ENCODE peak calls at places on chromosome 9, in four cellular contexts. F is upper lobe of right lung; V is CD4-positive, alpha-beta memory T cell; P is uterus. W is an unnamed sample.

GRCh38 chr9:21967707-21968106 is 26.5 kb downstream of the CDKN2A start:
- DNase-seq in P (no peak), F (no peak), V (no peak), W (no peak)

GRCh38 chr9:134936021-134936761 is 18.5 kb upstream of the FCN1 start:
- DNase-seq in P (no peak), F (no peak), V (no peak), W (peak; percentile 78)

GRCh38 chr9:77848897-77849296 is 182.7 kb downstream of the GNAQ start:
- DNase-seq in P (peak; percentile 89), V (no peak), F (no peak), W (no peak)

GRCh38 chr9:14300588-14300987 is 13.4 kb downstream of the NFIB start:
- DNase-seq in V (no peak), P (no peak), F (no peak), W (no peak)

GRCh38 chr9:134889386-134890214 is 9.0 kb downstream of the FCN2 start:
- DNase-seq in F (peak; percentile 27), P (peak; percentile 9), V (no peak), W (peak; percentile 28)

GRCh38 chr9:128551652-128552152 is 685 bp upstream of the SPTAN1 start:
- DNase-seq in P (no peak), V (no peak), F (no peak), W (no peak)

GRCh38 chr9:87595605-87596004 is 97.9 kb downstream of the DAPK1 start:
- DNase-seq in V (no peak), P (peak; percentile 25), F (no peak), W (no peak)

GRCh38 chr9:110952018-110952864 is 86.0 kb downstream of the LPAR1 start:
- DNase-seq in V (no peak), P (no peak), F (no peak), W (no peak)

GRCh38 chr9:94813379-94813778 is 86.9 kb downstream of the AOPEP start:
- DNase-seq in F (no peak), P (peak; percentile 58), V (no peak), W (no peak)

GRCh38 chr9:126489604-126490593 is 123.8 kb upstream of the LMX1B start:
- DNase-seq in F (no peak), P (no peak), V (no peak), W (no peak)

GRCh38 chr9:127241354-127241753 is 23.2 kb upstream of the GARNL3 start:
- DNase-seq in V (no peak), F (no peak), P (no peak), W (no peak)

GRCh38 chr9:92648447-92649406 is 21.2 kb downstream of the IPPK start:
- DNase-seq in V (no peak), P (peak; percentile 13), F (peak; percentile 33), W (no peak)

GRCh38 chr9:126031116-126031515 is 283.9 kb downstream of the PBX3 start:
- DNase-seq in P (no peak), V (no peak), F (no peak), W (no peak)

GRCh38 chr9:71830131-71830530 is 61.8 kb upstream of the CEMIP2 start:
- DNase-seq in F (no peak), V (no peak), P (no peak), W (no peak)

GRCh38 chr9:7570107-7570720 is 229.4 kb downstream of the DMAC1 start:
- DNase-seq in V (peak; percentile 63), P (peak; percentile 15), F (no peak), W (peak; percentile 65)

GRCh38 chr9:71487046-71487445 is 281.3 kb downstream of the CEMIP2 start:
- DNase-seq in V (no peak), F (no peak), P (no peak), W (no peak)

GRCh38 chr9:36332006-36332405 is 68.1 kb downstream of the RNF38 start:
- DNase-seq in P (no peak), F (no peak), V (no peak), W (no peak)

GRCh38 chr9:18330736-18331335 is 143.1 kb upstream of the ADAMTSL1 start:
- DNase-seq in V (no peak), F (no peak), P (no peak), W (no peak)

GRCh38 chr9:124788542-124789217 is 11.7 kb downstream of the OLFML2A start:
- DNase-seq in F (peak; percentile 16), P (peak; percentile 6), V (no peak), W (no peak)

GRCh38 chr9:110777201-110777842 is 108.7 kb downstream of the MUSK start:
- DNase-seq in P (no peak), F (no peak), V (no peak), W (no peak)

GRCh38 chr9:36319183-36319582 is 60.9 kb upstream of the GNE start:
- DNase-seq in P (no peak), F (no peak), V (no peak), W (no peak)

GRCh38 chr9:13395086-13395485 is 115.6 kb upstream of the MPDZ start:
- DNase-seq in P (no peak), V (no peak), F (no peak), W (no peak)

GRCh38 chr9:111599948-111600343 is 499 bp upstream of the PTGR1 start:
- DNase-seq in V (no peak), P (peak; percentile 15), F (no peak), W (no peak)

GRCh38 chr9:96688745-96689464 is 33.8 kb upstream of the PRXL2C start:
- DNase-seq in F (no peak), V (no peak), P (no peak), W (no peak)

GRCh38 chr9:73050887-73051550 is 98.2 kb upstream of the ALDH1A1 start:
- DNase-seq in P (no peak), V (no peak), F (no peak), W (no peak)

GRCh38 chr9:127918201-127919107 is 1.6 kb upstream of the ST6GALNAC4 start:
- DNase-seq in V (no peak), P (no peak), F (no peak), W (peak; percentile 64)

GRCh38 chr9:93232388-93232965 is 48.5 kb downstream of the WNK2 start:
- DNase-seq in V (no peak), F (no peak), P (no peak), W (no peak)

GRCh38 chr9:128144239-128145181 is 4.7 kb upstream of the LCN2 start:
- DNase-seq in V (no peak), F (no peak), P (no peak), W (no peak)

GRCh38 chr9:27151693-27152397 is 42.8 kb downstream of the TEK start:
- DNase-seq in P (no peak), V (no peak), F (no peak), W (no peak)

GRCh38 chr9:88995627-88996026 is 4.4 kb downstream of the S1PR3 start:
- DNase-seq in F (no peak), V (no peak), P (peak; percentile 10), W (no peak)

GRCh38 chr9:6243746-6244145 is 28.1 kb downstream of the IL33 start:
- DNase-seq in V (no peak), P (no peak), F (no peak), W (no peak)

GRCh38 chr9:77291714-77292113 is 114.4 kb downstream of the VPS13A start:
- DNase-seq in V (no peak), P (no peak), F (no peak), W (peak; percentile 2)

DNA sequence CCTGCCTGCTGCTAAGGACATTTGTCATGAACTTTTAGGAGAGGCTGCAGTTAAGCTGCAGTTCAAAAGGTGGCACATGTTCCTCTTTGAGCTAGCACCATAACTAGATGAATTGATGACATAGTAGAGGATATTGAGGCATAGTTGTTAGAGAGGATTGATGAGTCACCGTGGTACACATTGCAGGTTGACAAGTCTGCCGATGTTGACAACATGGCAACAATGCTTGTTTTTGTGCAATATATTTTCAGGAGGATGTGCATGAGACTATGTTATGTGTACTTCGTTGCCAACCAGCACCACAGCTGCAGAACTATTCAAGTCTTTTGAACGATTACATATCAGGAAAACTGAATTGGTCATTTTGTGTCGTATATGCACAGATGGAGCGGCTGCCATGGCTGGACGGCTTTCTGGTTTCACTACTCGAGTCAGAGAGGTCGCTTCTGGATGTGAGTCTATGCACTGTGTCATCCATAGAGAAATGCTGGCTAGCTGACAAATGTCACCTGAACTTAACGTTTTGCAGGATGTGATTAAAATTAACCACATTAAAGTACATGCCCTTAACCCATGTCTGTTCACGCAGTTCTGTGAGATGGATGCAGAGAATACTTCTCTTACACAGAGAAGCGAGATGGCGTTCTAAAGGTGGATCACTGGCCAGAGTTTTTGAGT is 24.2 kb downstream of the ANP32B start:
- DNase-seq in V (no peak), P (no peak), F (no peak), W (no peak)
- H3K36me3 ChIP-seq in V (peaks cover 90% of the 10 kb centered on the region), P (no peaks in the 10 kb centered on the region), F (peaks cover 80% of the 10 kb centered on the region), W (peaks cover 100% of the 10 kb centered on the region)

GRCh38 chr9:2290382-2290781 is 275.2 kb downstream of the SMARCA2 start:
- DNase-seq in P (no peak), V (no peak), F (no peak), W (no peak)
- H3K4me1 ChIP-seq in P (no peaks in the 10 kb centered on the region), V (no peaks in the 10 kb centered on the region), F (no peaks in the 10 kb centered on the region), W (no peaks in the 10 kb centered on the region)

DNA sequence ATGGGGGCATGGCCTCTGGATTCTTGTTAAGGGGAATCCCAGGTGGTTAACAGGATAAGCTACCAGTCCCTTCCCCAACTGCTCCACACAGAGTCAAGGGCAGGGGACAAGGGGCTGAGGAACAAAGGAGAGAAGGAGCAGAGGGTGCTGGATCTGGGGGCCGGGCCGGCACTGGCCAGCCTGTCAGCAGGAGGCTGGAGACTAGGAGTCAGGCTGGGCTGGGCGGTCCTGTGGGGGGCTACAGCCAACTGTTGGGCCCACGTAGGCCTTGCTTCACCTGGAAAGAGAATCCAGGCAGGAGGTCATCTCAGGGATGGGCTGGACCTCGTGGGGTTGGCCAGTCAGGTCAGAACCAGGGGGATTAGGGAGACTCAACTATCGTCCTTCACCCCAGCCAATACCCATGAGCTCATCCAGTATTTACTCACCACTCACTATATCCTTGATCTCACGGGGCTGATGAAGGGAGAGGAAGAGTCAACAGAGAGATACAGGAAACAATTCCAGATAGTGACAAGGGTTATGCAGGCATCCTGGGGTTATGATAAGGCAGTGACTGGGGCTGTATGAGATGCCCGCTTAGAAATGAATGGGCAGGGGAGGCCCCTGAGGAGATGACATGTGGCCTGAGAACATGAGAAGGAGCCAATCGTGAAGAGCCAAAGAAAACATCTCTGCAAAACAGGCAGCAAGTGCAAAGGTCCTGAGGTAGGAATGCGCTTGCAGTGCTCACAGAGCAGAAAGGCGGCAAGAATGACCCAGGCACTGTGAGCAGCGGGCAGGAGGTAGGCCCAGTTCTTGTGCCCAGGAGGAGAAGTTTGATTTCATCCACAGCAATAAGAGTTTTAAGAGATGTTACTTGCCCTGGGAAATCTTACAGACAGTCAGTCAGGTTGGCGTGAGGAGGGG is 48.0 kb upstream of the SLC25A51 start:
- DNase-seq in P (no peak), V (no peak), F (no peak), W (no peak)
- H3K36me3 ChIP-seq in P (no peaks in the 10 kb centered on the region), V (no peaks in the 10 kb centered on the region), F (peaks cover 34% of the 10 kb centered on the region), W (no peaks in the 10 kb centered on the region)

DNA sequence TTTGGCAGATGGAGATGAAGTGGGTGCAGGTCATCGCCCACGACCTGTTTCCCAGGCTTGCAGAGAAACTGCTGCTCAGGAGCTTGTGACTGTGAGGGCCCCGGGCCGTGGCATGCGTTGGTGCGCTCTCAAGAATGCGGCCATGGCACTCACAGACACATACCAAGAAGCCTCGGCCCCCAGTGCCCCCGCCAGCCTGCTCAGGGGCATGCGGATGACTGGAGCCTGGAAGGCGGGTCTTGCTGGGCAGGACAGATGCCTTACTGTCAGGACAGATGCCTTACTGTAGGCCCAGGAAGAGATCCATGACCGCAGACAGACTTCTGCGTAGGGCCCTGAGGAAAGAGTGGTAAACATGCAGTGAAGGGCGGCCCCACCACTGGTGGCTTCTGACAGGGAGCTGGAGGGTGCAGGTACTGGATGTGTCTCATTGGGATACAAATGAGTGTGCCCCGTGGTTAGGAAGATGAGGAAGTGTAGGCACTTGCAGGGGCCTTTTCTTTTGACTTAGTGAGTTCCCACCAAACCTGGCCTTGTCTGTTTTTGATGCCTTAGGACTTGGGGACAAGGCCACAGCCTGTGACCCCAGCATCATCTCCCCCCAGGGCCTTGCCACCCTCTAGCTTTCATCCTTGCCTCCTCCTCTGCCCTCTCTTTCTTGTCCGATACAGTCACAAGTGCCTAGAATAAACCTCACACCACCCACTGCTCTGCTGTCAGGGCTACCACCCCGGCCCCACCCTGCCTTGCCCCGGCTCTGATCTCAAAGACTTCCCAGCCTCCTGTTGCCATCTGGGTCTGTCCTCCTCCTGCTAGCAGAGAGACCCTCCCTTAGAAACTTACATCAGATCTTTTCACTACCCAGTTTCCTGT is 68.8 kb upstream of the ABL1 start:
- DNase-seq in F (no peak), P (no peak), V (no peak), W (no peak)
- H3K4me1 ChIP-seq in F (peaks cover 22% of the 10 kb centered on the region), P (no peaks in the 10 kb centered on the region), V (no peaks in the 10 kb centered on the region), W (peaks cover 8% of the 10 kb centered on the region)